ENCODE peak calls at places on chromosomes 5 and 9, in six cellular contexts. R, P, K, J, G and S are unnamed samples.

GRCh38 chr5:998276-998974 is 10.2 kb upstream of the NKD2 start:
- DNase-seq in R (no peak), P (no peak), K (no peak), J (no peak), G (no peak), S (no peak)

GRCh38 chr5:151661096-151661495 is 25.6 kb downstream of the SPARC start:
- DNase-seq in R (no peak), P (no peak), K (no peak), J (no peak), G (no peak), S (no peak)

GRCh38 chr9:7368410-7369292 is 430.9 kb downstream of the DMAC1 start:
- DNase-seq in R (no peak), P (no peak), K (no peak), J (no peak), G (no peak), S (no peak)

GRCh38 chr9:108885643-108886348 is 23.7 kb downstream of the ACTL7A start:
- DNase-seq in R (no peak), P (peak; percentile 7), K (no peak), J (no peak), G (peak; percentile 81), S (no peak)

GRCh38 chr9:69023650-69024049 is 9.7 kb upstream of the PRKACG start:
- DNase-seq in R (no peak), P (no peak), K (no peak), J (no peak), G (no peak), S (no peak)

GRCh38 chr9:17005085-17005484 is 129.8 kb upstream of the CNTLN start:
- DNase-seq in R (no peak), P (no peak), K (no peak), J (no peak), G (peak; percentile 77), S (peak; percentile 37)

GRCh38 chr5:164235176-164235914 is 729.9 kb downstream of the MAT2B start:
- DNase-seq in R (no peak), P (no peak), K (no peak), J (no peak), G (peak; percentile 90), S (no peak)

GRCh38 chr5:171520300-171521170 is 101.1 kb downstream of the FGF18 start:
- DNase-seq in R (no peak), P (no peak), K (peak; percentile 46), J (peak; percentile 42), G (peak; percentile 54), S (peak; percentile 66)

GRCh38 chr5:3852154-3852930 is 256.7 kb downstream of the IRX1 start:
- DNase-seq in R (no peak), P (no peak), K (no peak), J (no peak), G (no peak), S (no peak)

GRCh38 chr9:134775552-134775951 is 105.1 kb upstream of the FCN2 start:
- DNase-seq in R (no peak), P (no peak), K (no peak), J (no peak), G (peak; percentile 54), S (no peak)

GRCh38 chr5:134462761-134463160 is 51.1 kb upstream of the CDKN2AIPNL start:
- DNase-seq in R (no peak), P (no peak), K (no peak), J (no peak), G (no peak), S (no peak)

GRCh38 chr5:59765446-59765845 is 128.1 kb downstream of the PDE4D start:
- DNase-seq in R (no peak), P (no peak), K (no peak), J (no peak), G (no peak), S (no peak)

GRCh38 chr5:62068554-62068953 is 237.5 kb upstream of the KIF2A start:
- DNase-seq in R (no peak), P (no peak), K (no peak), J (no peak), G (no peak), S (no peak)

GRCh38 chr5:79973511-79973910 is 17.6 kb downstream of the MTX3 start:
- DNase-seq in R (no peak), P (no peak), K (no peak), J (peak; percentile 48), G (no peak), S (no peak)

GRCh38 chr5:139468421-139468931 is 2.3 kb upstream of the SMIM33 start:
- DNase-seq in R (no peak), P (no peak), K (no peak), J (no peak), G (no peak), S (no peak)

GRCh38 chr5:68226564-68227073 is 11.1 kb downstream of the PIK3R1 start:
- DNase-seq in R (no peak), P (no peak), K (no peak), J (no peak), G (no peak), S (no peak)

GRCh38 chr9:6959275-6960000 is 201.7 kb downstream of the KDM4C start:
- DNase-seq in R (no peak), P (no peak), K (no peak), J (no peak), G (no peak), S (no peak)

GRCh38 chr9:70031141-70031545 is 12.5 kb upstream of the MAMDC2 start:
- DNase-seq in R (no peak), P (no peak), K (no peak), J (no peak), G (peak; percentile 79), S (no peak)

GRCh38 chr9:106947097-106947496 is 84.1 kb downstream of the ZNF462 start:
- DNase-seq in R (no peak), P (no peak), K (no peak), J (no peak), G (peak; percentile 37), S (no peak)

GRCh38 chr9:32738501-32739172 is 44.7 kb upstream of the TMEM215 start:
- DNase-seq in R (no peak), P (no peak), K (no peak), J (no peak), G (peak; percentile 3), S (no peak)

GRCh38 chr5:7225826-7226225 is 170.1 kb upstream of the ADCY2 start:
- DNase-seq in R (no peak), P (no peak), K (no peak), J (no peak), G (no peak), S (no peak)

GRCh38 chr5:148425808-148426207 is 42.0 kb downstream of the FBXO38 start:
- DNase-seq in R (no peak), P (no peak), K (no peak), J (no peak), G (no peak), S (no peak)

GRCh38 chr9:8806150-8806549 is 1006.6 kb upstream of the DMAC1 start:
- DNase-seq in R (no peak), P (no peak), K (no peak), J (no peak), G (no peak), S (no peak)

GRCh38 chr9:86035827-86036440 is 63.4 kb downstream of the GOLM1 start:
- DNase-seq in R (no peak), P (no peak), K (no peak), J (no peak), G (no peak), S (peak; percentile 12)

GRCh38 chr9:135251996-135252760 is 164.7 kb downstream of the OLFM1 start:
- DNase-seq in R (no peak), P (no peak), K (no peak), J (no peak), G (no peak), S (no peak)

GRCh38 chr9:286091-286740 is 71.6 kb downstream of the DOCK8 start:
- DNase-seq in R (no peak), P (no peak), K (no peak), J (no peak), G (no peak), S (no peak)

GRCh38 chr9:70673844-70674243 is 259.4 kb upstream of the KLF9 start:
- DNase-seq in R (no peak), P (no peak), K (no peak), J (no peak), G (no peak), S (no peak)

GRCh38 chr5:66830636-66831035 is 234.4 kb downstream of the MAST4 start:
- DNase-seq in R (no peak), P (no peak), K (no peak), J (no peak), G (peak; percentile 14), S (no peak)

GRCh38 chr9:88988796-88989641 is 2.2 kb upstream of the S1PR3 start:
- DNase-seq in R (no peak), P (no peak), K (no peak), J (no peak), G (no peak), S (no peak)

GRCh38 chr5:143011621-143012020 is 241.4 kb downstream of the ARHGAP26 start:
- DNase-seq in R (no peak), P (no peak), K (no peak), J (no peak), G (peak; percentile 84), S (no peak)

GRCh38 chr9:108356806-108357205 is 499.0 kb downstream of the ACTL7B start:
- DNase-seq in R (no peak), P (no peak), K (no peak), J (no peak), G (no peak), S (no peak)